ENCODE peak calls at places on chromosome 15, in ten cellular contexts. W, C, F, P, U, N, Z, Q, O and T are unnamed samples.

GRCh38 chr15:60583946-60584345 is 105.0 kb upstream of the ICE2 start:
- DNase-seq in W (no peak), C (no peak), F (peak), P (no peak), U (no peak), N (no peak), Z (peak), Q (no peak), O (no peak), T (no peak)

GRCh38 chr15:52086001-52086786 is 26.4 kb downstream of the BCL2L10 start:
- DNase-seq in W (no peak), C (no peak), F (no peak), P (no peak), U (no peak), N (no peak), Z (no peak), Q (no peak), O (no peak), T (no peak)

GRCh38 chr15:66961407-66961884 is 104.0 kb upstream of the SMAD3 start:
- DNase-seq in W (no peak), C (no peak), F (no peak), P (no peak), U (no peak), N (peak), Z (no peak), Q (no peak), O (no peak), T (no peak)

GRCh38 chr15:40282144-40282869 is 557 bp downstream of the ANKRD63 start:
- DNase-seq in W (no peak), C (no peak), F (peak), P (no peak), U (no peak), N (peak), Z (peak), Q (peak), O (peak), T (no peak)

GRCh38 chr15:59255647-59256380 is 49.2 kb downstream of the LDHAL6B start:
- DNase-seq in W (no peak), C (no peak), F (peak), P (no peak), U (no peak), N (no peak), Z (no peak), Q (no peak), O (no peak), T (no peak)

GRCh38 chr15:83362706-83363105 is 78.2 kb upstream of the BNC1 start:
- DNase-seq in W (no peak), C (no peak), F (no peak), P (no peak), U (no peak), N (no peak), Z (no peak), Q (no peak), O (no peak), T (no peak)

GRCh38 chr15:69945729-69946128 is 152.0 kb downstream of the TLE3 start:
- DNase-seq in W (no peak), C (no peak), F (no peak), P (no peak), U (no peak), N (no peak), Z (no peak), Q (no peak), O (no peak), T (no peak)

GRCh38 chr15:98551936-98552562 is 96.3 kb upstream of the IGF1R start:
- DNase-seq in W (no peak), C (no peak), F (no peak), P (no peak), U (no peak), N (no peak), Z (no peak), Q (no peak), O (no peak), T (no peak)

GRCh38 chr15:85339976-85340665 is 40.3 kb upstream of the AKAP13 start:
- DNase-seq in W (no peak), C (no peak), F (no peak), P (no peak), U (no peak), N (peak), Z (no peak), Q (no peak), O (no peak), T (no peak)

GRCh38 chr15:77621847-77622211 is 10.9 kb downstream of the LINGO1 start:
- DNase-seq in W (no peak), C (no peak), F (no peak), P (no peak), U (no peak), N (no peak), Z (no peak), Q (no peak), O (no peak), T (no peak)

GRCh38 chr15:60520041-60520824 is 41.3 kb upstream of the ICE2 start:
- DNase-seq in W (no peak), C (no peak), F (no peak), P (peak), U (no peak), N (peak), Z (peak), Q (no peak), O (no peak), T (no peak)

GRCh38 chr15:88648357-88649214 is 9.8 kb downstream of the ISG20 start:
- DNase-seq in W (no peak), C (peak), F (no peak), P (peak), U (no peak), N (peak), Z (peak), Q (no peak), O (no peak), T (no peak)

GRCh38 chr15:44102675-44103254 is 92.3 kb downstream of the FRMD5 start:
- DNase-seq in W (no peak), C (peak), F (peak), P (peak), U (peak), N (peak), Z (no peak), Q (no peak), O (no peak), T (peak)

GRCh38 chr15:53869806-53870073 is 108.5 kb upstream of the UNC13C start:
- DNase-seq in W (no peak), C (no peak), F (peak), P (no peak), U (no peak), N (no peak), Z (no peak), Q (no peak), O (no peak), T (no peak)

GRCh38 chr15:79432345-79433311 is 492 bp downstream of the MINAR1 start:
- DNase-seq in W (no peak), C (no peak), F (no peak), P (no peak), U (no peak), N (peak), Z (no peak), Q (no peak), O (no peak), T (no peak)

GRCh38 chr15:90221251-90221900 is 12.4 kb downstream of the CIB1 start:
- DNase-seq in W (peak), C (peak), F (peak), P (no peak), U (peak), N (peak), Z (peak), Q (peak), O (peak), T (no peak)

GRCh38 chr15:69398541-69398940 is 15.6 kb upstream of the KIF23 start:
- DNase-seq in W (no peak), C (no peak), F (no peak), P (no peak), U (no peak), N (peak), Z (no peak), Q (no peak), O (no peak), T (no peak)

GRCh38 chr15:31328425-31328998 is 1.9 kb downstream of the KLF13 start:
- DNase-seq in W (no peak), C (no peak), F (no peak), P (no peak), U (no peak), N (peak), Z (peak), Q (peak), O (peak), T (no peak)

GRCh38 chr15:32722126-32722525 is 4.3 kb downstream of the GREM1 start:
- DNase-seq in W (no peak), C (no peak), F (no peak), P (no peak), U (no peak), N (peak), Z (no peak), Q (no peak), O (no peak), T (no peak)

GRCh38 chr15:66803182-66803729 is 101.2 kb downstream of the SMAD6 start:
- DNase-seq in W (no peak), C (no peak), F (peak), P (peak), U (peak), N (peak), Z (no peak), Q (no peak), O (no peak), T (peak)

GRCh38 chr15:88645171-88646087 is 6.6 kb downstream of the ISG20 start:
- DNase-seq in W (no peak), C (no peak), F (no peak), P (no peak), U (no peak), N (no peak), Z (peak), Q (no peak), O (peak), T (no peak)

GRCh38 chr15:39990706-39991105 is 48.3 kb downstream of the SRP14 start:
- DNase-seq in W (no peak), C (no peak), F (no peak), P (no peak), U (no peak), N (no peak), Z (no peak), Q (no peak), O (no peak), T (no peak)

GRCh38 chr15:56150204-56150603 is 93.5 kb downstream of the RFX7 start:
- DNase-seq in W (peak), C (no peak), F (no peak), P (no peak), U (no peak), N (no peak), Z (no peak), Q (no peak), O (no peak), T (no peak)

GRCh38 chr15:57537951-57538506 is 53.7 kb upstream of the MYZAP start:
- DNase-seq in W (no peak), C (no peak), F (no peak), P (no peak), U (no peak), N (no peak), Z (no peak), Q (no peak), O (no peak), T (no peak)

GRCh38 chr15:64163662-64164362 is 990 bp upstream of the PPIB start:
- DNase-seq in W (no peak), C (no peak), F (peak), P (no peak), U (no peak), N (peak), Z (peak), Q (no peak), O (no peak), T (peak)